ENCODE peak calls at places on chromosomes 16 and 17, in six cellular contexts. O is K562, G is HepG2, B is GM12878, U is H1, Z is SK-N-SH. J is an unnamed sample.

GRCh38 chr16:81259916-81260315 is 21.4 kb downstream of the BCO1 start:
- DNase-seq in O (no peak), G (no peak), B (no peak), U (no peak), Z (no peak), J (no peak)

GRCh38 chr17:7208027-7208571 is 11.5 kb downstream of the DLG4 start:
- DNase-seq in O (no peak), G (no peak), B (no peak), U (no peak), Z (no peak), J (no peak)

GRCh38 chr16:89319883-89320716 is 102.6 kb downstream of the ZNF778 start:
- DNase-seq in O (peak), G (peak), B (peak), U (no peak), Z (no peak), J (no peak)

GRCh38 chr16:83272201-83272600 is 535.6 kb upstream of the HSBP1 start:
- DNase-seq in O (no peak), G (no peak), B (no peak), U (no peak), Z (no peak), J (no peak)

GRCh38 chr16:11211977-11212818 is 43.8 kb downstream of the SOCS1 start:
- DNase-seq in O (peak), G (no peak), B (no peak), U (no peak), Z (peak), J (no peak)

GRCh38 chr16:8853150-8853549 is 15.7 kb downstream of the CARHSP1 start:
- DNase-seq in O (no peak), G (no peak), B (no peak), U (no peak), Z (no peak), J (no peak)

GRCh38 chr16:78503501-78504110 is 404.2 kb downstream of the WWOX start:
- DNase-seq in O (peak), G (peak), B (no peak), U (no peak), Z (peak), J (peak)

GRCh38 chr17:74360993-74361612 is 565 bp downstream of the BTBD17 start:
- DNase-seq in O (no peak), G (no peak), B (no peak), U (no peak), Z (no peak), J (no peak)

DNA sequence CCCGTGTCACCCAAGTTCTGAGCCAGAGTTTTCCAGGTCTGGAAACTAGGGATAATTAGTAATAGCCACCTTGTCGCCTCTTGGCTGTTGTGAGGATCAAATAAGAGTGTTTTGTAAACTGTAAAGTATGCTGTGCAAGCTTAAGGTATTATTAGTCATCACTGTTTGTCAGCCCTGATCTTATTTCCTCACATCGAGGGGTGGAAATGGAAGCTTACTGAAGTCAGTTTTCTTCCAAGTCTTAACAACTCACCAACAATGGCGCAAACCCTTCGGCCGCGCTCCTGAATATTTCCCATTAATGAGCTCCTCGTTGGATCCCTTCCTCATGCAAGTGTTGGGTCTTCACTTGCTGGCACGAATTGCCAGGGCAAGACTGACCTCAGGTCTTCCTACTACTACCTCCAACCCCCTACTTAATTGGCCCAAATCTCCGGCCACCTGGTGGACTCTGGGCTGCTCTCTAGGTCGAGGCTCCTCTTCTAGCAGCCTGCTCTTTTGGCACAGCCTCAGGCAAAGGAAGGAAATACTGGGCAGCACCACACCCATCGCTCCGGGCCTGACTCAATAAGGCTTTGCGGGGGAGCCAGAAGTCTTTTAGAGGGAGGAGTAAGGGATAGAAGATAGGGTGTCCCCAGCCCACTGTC is 874 bp upstream of the SLC35B1 start:
- DNase-seq in O (peak), G (no peak), B (no peak), U (no peak), Z (no peak), J (peak)
- H3K27ac ChIP-seq in O (peak), G (no peak), B (peak), U (no peak), Z (no peak), J (peak)

GRCh38 chr17:50146230-50146926 is 4.1 kb downstream of the PPP1R9B start:
- DNase-seq in O (no peak), G (no peak), B (no peak), U (no peak), Z (no peak), J (no peak)
- H3K4me3 ChIP-seq in O (no peak), G (peak), B (peak), U (no peak), Z (peak), J (peak)

GRCh38 chr17:9519873-9520272 is 55.7 kb downstream of the STX8 start:
- DNase-seq in O (no peak), G (no peak), B (no peak), U (no peak), Z (no peak), J (no peak)
- TF ChIP-seq GABPA in O (no peak), G (no peak), B (no peak), U (no peak), Z (no peak), J (no peak)

GRCh38 chr17:47915667-47916242 is 19.7 kb downstream of the SP2 start:
- DNase-seq in O (no peak), G (no peak), B (no peak), U (no peak), Z (no peak), J (no peak)
- H3K27ac ChIP-seq in O (no peak), G (no peak), B (no peak), U (no peak), Z (no peak), J (no peak)

DNA sequence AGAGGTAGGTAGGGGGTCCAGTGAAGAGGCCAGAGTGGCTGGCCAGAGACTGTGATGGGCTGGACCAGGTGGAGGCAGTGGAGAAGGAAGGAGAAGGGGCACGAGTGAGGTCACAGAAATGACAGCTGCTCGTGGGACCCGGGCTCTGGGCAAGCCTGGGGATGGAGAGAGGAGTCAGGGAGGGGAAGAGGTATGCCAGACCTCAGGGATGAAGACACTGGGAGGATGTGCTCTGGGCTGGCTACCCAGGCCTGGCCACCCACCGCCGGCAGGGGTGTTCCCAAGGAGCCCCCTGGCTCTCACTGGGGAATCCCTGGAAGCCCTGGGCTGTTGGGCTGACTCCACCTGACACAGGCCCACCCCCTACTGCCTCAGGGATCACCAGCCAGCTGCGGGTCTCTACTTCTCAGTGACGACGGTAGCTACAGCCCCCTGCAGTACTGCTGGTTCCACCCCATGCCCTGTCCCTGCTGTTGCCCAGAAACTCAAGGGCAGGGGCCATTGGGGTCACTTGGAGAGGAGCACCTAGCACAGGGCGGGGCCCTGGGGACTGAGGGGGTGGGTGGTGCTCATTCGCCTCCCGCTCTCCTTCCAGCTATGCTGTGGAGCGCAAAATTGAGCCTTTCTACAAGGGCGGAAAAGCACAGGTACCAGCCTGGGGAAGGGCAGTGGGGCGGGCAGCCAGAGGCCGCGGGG is 1.8 kb downstream of the TBL3 start:
- DNase-seq in O (no peak), G (no peak), B (no peak), U (no peak), Z (no peak), J (no peak)
- H3K4me3 ChIP-seq in O (peak), G (peak), B (peak), U (no peak), Z (no peak), J (no peak)